ENCODE peak calls at places on chromosomes 4 and X, in five cellular contexts. O is AG10803; L is epithelial cell of esophagus; I is stimulated activated naive CD8-positive, alpha-beta T cell treated with anti-CD3 and anti-CD28 coated beads, Interleukin-15, Interleukin-2, amounts not matched to agents 100 U/mL and 50 U/mL, for 24 hours; X is fibroblast of gingiva. U is an unnamed sample.

GRCh38 chr4:87011340-87012034 is 76.7 kb downstream of the AFF1 start:
- DNase-seq in O (peak), L (peak), I (no peak), X (peak), U (peak)

GRCh38 chr4:14218641-14219040 is 591.1 kb upstream of the BOD1L1 start:
- DNase-seq in O (no peak), L (peak), I (no peak), X (peak), U (no peak)

GRCh38 chr4:16026155-16026761 is 57.6 kb downstream of the PROM1 start:
- DNase-seq in O (peak), L (peak), I (no peak), X (peak), U (no peak)

GRCh38 chr4:88672987-88673386 is 24.6 kb downstream of the NAP1L5 start:
- DNase-seq in O (peak), L (peak), I (peak), X (peak), U (no peak)

GRCh38 chr4:159384017-159384416 is 281.1 kb downstream of the RAPGEF2 start:
- DNase-seq in O (no peak), L (no peak), I (no peak), X (no peak), U (no peak)

GRCh38 chr4:14415146-14415545 is 587.1 kb upstream of the CPEB2 start:
- DNase-seq in O (peak), L (peak), I (no peak), X (peak), U (no peak)

GRCh38 chrX:17758382-17758781 is 21.1 kb downstream of the SCML1 start:
- DNase-seq in O (no peak), L (no peak), I (no peak), X (no peak), U (no peak)

GRCh38 chrX:84144281-84144680 is 43.7 kb downstream of the RPS6KA6 start:
- DNase-seq in O (no peak), L (no peak), I (no peak), X (no peak), U (no peak)

GRCh38 chr4:134518574-134519217 is 317.1 kb upstream of the PABPC4L start:
- DNase-seq in O (no peak), L (no peak), I (no peak), X (no peak), U (no peak)

GRCh38 chr4:98516042-98516440 is 142.4 kb downstream of the TSPAN5 start:
- DNase-seq in O (peak), L (peak), I (no peak), X (peak), U (no peak)

GRCh38 chrX:104432321-104432720 is 133.7 kb upstream of the IL1RAPL2 start:
- DNase-seq in O (no peak), L (peak), I (no peak), X (no peak), U (peak)

GRCh38 chr4:62709618-62710252 is 1509.6 kb downstream of the ADGRL3 start:
- DNase-seq in O (no peak), L (peak), I (no peak), X (no peak), U (no peak)

GRCh38 chr4:116603096-116603495 is 482.3 kb downstream of the TRAM1L1 start:
- DNase-seq in O (no peak), L (peak), I (no peak), X (no peak), U (peak)

GRCh38 chrX:118727686-118728339 is 407 bp downstream of the IL13RA1 start:
- DNase-seq in O (peak), L (no peak), I (peak), X (peak), U (no peak)

GRCh38 chr4:19026281-19026680 is 1004.7 kb upstream of the LCORL start:
- DNase-seq in O (no peak), L (no peak), I (no peak), X (no peak), U (no peak)